ENCODE peak calls at places on chromosome 14, in six cellular contexts. T, X, D, C, Z and O are unnamed samples.

GRCh38 chr14:73755434-73756014 is 41.3 kb upstream of the PNMA1 start:
- DNase-seq in T (no peak), X (no peak), D (no peak), C (peak; percentile 55), Z (no peak), O (peak; percentile 73)

GRCh38 chr14:68144051-68144681 is 324.6 kb downstream of the RAD51B start:
- DNase-seq in T (no peak), X (peak; percentile 49), D (peak; percentile 70), C (no peak), Z (peak; percentile 88), O (no peak)

GRCh38 chr14:59356783-59357182 is 108.4 kb downstream of the GPR135 start:
- DNase-seq in T (no peak), X (no peak), D (no peak), C (no peak), Z (no peak), O (no peak)

GRCh38 chr14:60349663-60350365 is 100.8 kb downstream of the PPM1A start:
- DNase-seq in T (no peak), X (no peak), D (peak; percentile 19), C (peak; percentile 33), Z (no peak), O (peak; percentile 48)

GRCh38 chr14:48113713-48114112 is 438.3 kb upstream of the MDGA2 start:
- DNase-seq in T (no peak), X (no peak), D (no peak), C (no peak), Z (no peak), O (no peak)

GRCh38 chr14:65019944-65020566 is 33.4 kb downstream of the FNTB start:
- DNase-seq in T (no peak), X (no peak), D (peak; percentile 78), C (peak; percentile 41), Z (peak; percentile 31), O (peak; percentile 80)

GRCh38 chr14:102729268-102729667 is 48.0 kb upstream of the TRAF3 start:
- DNase-seq in T (no peak), X (no peak), D (no peak), C (no peak), Z (no peak), O (no peak)

GRCh38 chr14:85444685-85445084 is 85.3 kb upstream of the FLRT2 start:
- DNase-seq in T (no peak), X (no peak), D (peak; percentile 75), C (no peak), Z (no peak), O (no peak)

GRCh38 chr14:59359451-59360124 is 105.6 kb downstream of the GPR135 start:
- DNase-seq in T (no peak), X (no peak), D (peak; percentile 37), C (no peak), Z (no peak), O (no peak)

GRCh38 chr14:74290415-74290814 is 12.3 kb downstream of the ABCD4 start:
- DNase-seq in T (no peak), X (no peak), D (no peak), C (no peak), Z (no peak), O (peak; percentile 22)

GRCh38 chr14:105939810-105940508 is 413.6 kb downstream of the TMEM121 start:
- DNase-seq in T (no peak), X (no peak), D (no peak), C (peak; percentile 22), Z (no peak), O (no peak)

GRCh38 chr14:52080817-52081755 is 12.2 kb upstream of the NID2 start:
- DNase-seq in T (no peak), X (no peak), D (peak; percentile 96), C (no peak), Z (no peak), O (peak; percentile 85)

GRCh38 chr14:54807881-54808280 is 94.7 kb downstream of the GCH1 start:
- DNase-seq in T (no peak), X (no peak), D (no peak), C (no peak), Z (no peak), O (no peak)

GRCh38 chr14:31137214-31137889 is 70.2 kb downstream of the HECTD1 start:
- DNase-seq in T (no peak), X (no peak), D (no peak), C (no peak), Z (no peak), O (peak; percentile 29)

GRCh38 chr14:75292016-75292646 is 13.5 kb downstream of the FOS start:
- DNase-seq in T (no peak), X (no peak), D (no peak), C (no peak), Z (no peak), O (no peak)

GRCh38 chr14:50763386-50764007 is 67.5 kb downstream of the NIN start:
- DNase-seq in T (no peak), X (no peak), D (peak; percentile 87), C (peak; percentile 63), Z (peak; percentile 34), O (peak; percentile 54)

GRCh38 chr14:50759800-50760543 is 71.0 kb downstream of the NIN start:
- DNase-seq in T (no peak), X (no peak), D (no peak), C (no peak), Z (no peak), O (no peak)

GRCh38 chr14:50758945-50759344 is 72.0 kb downstream of the NIN start:
- DNase-seq in T (no peak), X (no peak), D (no peak), C (no peak), Z (no peak), O (no peak)

GRCh38 chr14:50762931-50763300 is 68.0 kb downstream of the NIN start:
- DNase-seq in T (no peak), X (no peak), D (no peak), C (no peak), Z (no peak), O (no peak)

GRCh38 chr14:50762001-50762930 is 68.7 kb downstream of the NIN start:
- DNase-seq in T (no peak), X (no peak), D (peak; percentile 87), C (no peak), Z (no peak), O (peak; percentile 75)
- H3K36me3 ChIP-seq in T (peaks cover 95% of the 10 kb centered on the region), X (peaks cover 99% of the 10 kb centered on the region), D (peaks cover 25% of the 10 kb centered on the region), C (peaks cover 75% of the 10 kb centered on the region), Z (no peaks in the 10 kb centered on the region), O (peaks cover 15% of the 10 kb centered on the region)

GRCh38 chr14:104341532-104342434 is 203.4 kb downstream of the KIF26A start:
- DNase-seq in T (peak; percentile 51), X (no peak), D (no peak), C (peak; percentile 49), Z (peak; percentile 12), O (no peak)
- TF ChIP-seq CTCF in T (peak; percentile 47), X (peak; percentile 34), D (no peak), C (no peak), Z (no peak), O (no peak)

GRCh38 chr14:92121670-92122350 is at the start of the genes CPSF2 and NDUFB1:
- DNase-seq in T (peak; percentile 90), X (peak; percentile 87), D (peak; percentile 65), C (peak; percentile 82), Z (peak; percentile 77), O (peak; percentile 51)
- H3K36me3 ChIP-seq in T (peaks cover 38% of the 10 kb centered on the region), X (peaks cover 44% of the 10 kb centered on the region), D (peaks cover 3% of the 10 kb centered on the region), C (peaks cover 36% of the 10 kb centered on the region), Z (no peaks in the 10 kb centered on the region), O (peaks cover 2% of the 10 kb centered on the region)

GRCh38 chr14:61607570-61608244 is 87.6 kb upstream of the HIF1A start:
- DNase-seq in T (no peak), X (no peak), D (no peak), C (no peak), Z (no peak), O (no peak)
- TF ChIP-seq CTCF in T (no peak), X (no peak), D (no peak), C (no peak), Z (no peak), O (no peak)